ENCODE peak calls at places on chromosomes 11 and 22, in four cellular contexts. D is iPS DF 6.9, Z is NB4, O is amniotic stem cell. P is an unnamed sample.
A peak's percentile ranks its signal among the peaks of the same experiment; 100 is the strongest.

GRCh38 chr11:46659908-46660307 is 40.5 kb downstream of the ARHGAP1 start:
- DNase-seq in D (no peak), Z (peak; percentile 97), O (no peak), P (no peak)

GRCh38 chr11:117786099-117786870 is 10.7 kb downstream of the DSCAML1 start:
- DNase-seq in D (no peak), Z (no peak), O (no peak), P (no peak)

GRCh38 chr22:23106906-23107367 is 34.9 kb downstream of the RSPH14 start:
- DNase-seq in D (no peak), Z (no peak), O (no peak), P (no peak)

GRCh38 chr11:95715777-95716241 is 73.8 kb downstream of the FAM76B start:
- DNase-seq in D (no peak), Z (peak; percentile 86), O (no peak), P (peak; percentile 40)

GRCh38 chr11:92830382-92831148 is 138.9 kb upstream of the MTNR1B start:
- DNase-seq in D (no peak), Z (no peak), O (no peak), P (no peak)

GRCh38 chr11:20584093-20584774 is 15.2 kb upstream of the SLC6A5 start:
- DNase-seq in D (no peak), Z (no peak), O (no peak), P (no peak)

GRCh38 chr22:28955817-28956216 is 72.4 kb downstream of the ZNRF3 start:
- DNase-seq in D (no peak), Z (peak; percentile 98), O (no peak), P (peak; percentile 31)

GRCh38 chr11:119365071-119365591 is 16.4 kb downstream of the USP2 start:
- DNase-seq in D (no peak), Z (no peak), O (no peak), P (no peak)

GRCh38 chr22:19757140-19757984 is 3.2 kb upstream of the TBX1 start:
- DNase-seq in D (no peak), Z (peak; percentile 45), O (no peak), P (no peak)

GRCh38 chr11:100863080-100863581 is 176.0 kb downstream of the ARHGAP42 start:
- DNase-seq in D (no peak), Z (peak; percentile 3), O (peak; percentile 33), P (peak; percentile 25)

GRCh38 chr11:84089072-84090057 is 803.2 kb upstream of the CCDC90B start:
- DNase-seq in D (no peak), Z (no peak), O (no peak), P (no peak)

GRCh38 chr11:96622026-96622634 is 232.3 kb downstream of the JRKL start:
- DNase-seq in D (no peak), Z (no peak), O (no peak), P (no peak)

GRCh38 chr11:68682531-68682931 is 1.8 kb upstream of the GAL start:
- DNase-seq in D (no peak), Z (peak; percentile 49), O (no peak), P (no peak)

GRCh38 chr22:25700996-25701815 is 40.8 kb upstream of the MYO18B start:
- DNase-seq in D (no peak), Z (no peak), O (no peak), P (no peak)

GRCh38 chr11:2930705-2931415 is 1.6 kb upstream of the PHLDA2 start:
- DNase-seq in D (peak; percentile 68), Z (peak; percentile 60), O (no peak), P (peak; percentile 31)

GRCh38 chr11:77130763-77131513 is 2.9 kb downstream of the MYO7A start:
- DNase-seq in D (no peak), Z (no peak), O (no peak), P (no peak)

GRCh38 chr11:75639752-75640151 is 29.1 kb downstream of the MAP6 start:
- DNase-seq in D (no peak), Z (no peak), O (no peak), P (no peak)

GRCh38 chr11:134951305-134951700 is 539.3 kb upstream of the B3GAT1 start:
- DNase-seq in D (no peak), Z (no peak), O (peak; percentile 49), P (no peak)

GRCh38 chr11:125079878-125080530 is 16.9 kb downstream of the SLC37A2 start:
- DNase-seq in D (no peak), Z (no peak), O (no peak), P (no peak)

GRCh38 chr22:42947211-42947990 is 67.5 kb downstream of the PACSIN2 start:
- DNase-seq in D (no peak), Z (peak; percentile 55), O (no peak), P (no peak)

GRCh38 chr11:102551188-102551781 is 20.7 kb upstream of the MMP7 start:
- DNase-seq in D (no peak), Z (no peak), O (no peak), P (no peak)

GRCh38 chr11:405323-405975 is 9.3 kb downstream of the SIGIRR start:
- DNase-seq in D (no peak), Z (no peak), O (no peak), P (no peak)

GRCh38 chr11:120539681-120540369 is 28.3 kb downstream of the GRIK4 start:
- DNase-seq in D (no peak), Z (no peak), O (no peak), P (no peak)

GRCh38 chr22:40687706-40688105 is 8.4 kb downstream of the MCHR1 start:
- DNase-seq in D (no peak), Z (no peak), O (no peak), P (no peak)

GRCh38 chr22:50314455-50315288 is 7.2 kb upstream of the PLXNB2 start:
- DNase-seq in D (no peak), Z (peak; percentile 80), O (no peak), P (peak; percentile 78)

GRCh38 chr22:46432164-46433068 is 96.9 kb downstream of the TRMU start:
- DNase-seq in D (no peak), Z (no peak), O (no peak), P (no peak)

GRCh38 chr11:2138436-2139117 is 612 bp downstream of the IGF2 start:
- DNase-seq in D (no peak), Z (no peak), O (no peak), P (no peak)

GRCh38 chr11:15883349-15883961 is 472.9 kb downstream of the SOX6 start:
- DNase-seq in D (no peak), Z (no peak), O (no peak), P (no peak)

GRCh38 chr22:29062286-29062949 is 787 bp upstream of the C22orf31 start:
- DNase-seq in D (no peak), Z (no peak), O (no peak), P (no peak)

GRCh38 chr22:31241200-31241599 is 29.1 kb downstream of the LIMK2 start:
- DNase-seq in D (no peak), Z (no peak), O (no peak), P (no peak)

GRCh38 chr11:70948855-70949551 is 303.4 kb downstream of the SHANK2 start:
- DNase-seq in D (no peak), Z (no peak), O (no peak), P (no peak)

GRCh38 chr22:40276877-40277823 is 69.2 kb upstream of the ADSL start:
- DNase-seq in D (no peak), Z (no peak), O (peak; percentile 17), P (no peak)

GRCh38 chr11:129861702-129862107 is 33.7 kb downstream of the NFRKB start:
- DNase-seq in D (peak; percentile 29), Z (no peak), O (peak; percentile 73), P (no peak)

GRCh38 chr11:67631853-67632174 is 2.1 kb upstream of the NUDT8 start:
- DNase-seq in D (no peak), Z (no peak), O (no peak), P (no peak)

GRCh38 chr11:110134120-110134519 is 40.9 kb downstream of the ZC3H12C start:
- DNase-seq in D (no peak), Z (no peak), O (no peak), P (no peak)

P was measured in GM12864.